ENCODE peak calls at places on chromosomes 3 and 15, in eight cellular contexts. V, P, J, S, K, C, X and M are unnamed samples.

GRCh38 chr3:105957722-105958121 is 88.9 kb upstream of the CBLB start:
- DNase-seq in V (no peak), P (no peak), J (no peak), S (no peak), K (no peak), C (no peak), X (no peak), M (peak; percentile 33)

GRCh38 chr3:149449799-149450198 is 24.7 kb upstream of the TM4SF4 start:
- DNase-seq in V (no peak), P (no peak), J (no peak), S (no peak), K (no peak), C (no peak), X (no peak), M (peak; percentile 21)

GRCh38 chr15:28948036-28948435 is 62.3 kb downstream of the APBA2 start:
- DNase-seq in V (no peak), P (no peak), J (no peak), S (no peak), K (no peak), C (no peak), X (no peak), M (no peak)

GRCh38 chr15:25947336-25948080 is 84.4 kb upstream of the ATP10A start:
- DNase-seq in V (no peak), P (no peak), J (no peak), S (peak; percentile 58), K (no peak), C (no peak), X (no peak), M (no peak)

GRCh38 chr3:105322570-105323273 is 44.0 kb upstream of the ALCAM start:
- DNase-seq in V (no peak), P (no peak), J (no peak), S (no peak), K (no peak), C (no peak), X (no peak), M (no peak)

GRCh38 chr15:37125143-37125542 is 24.8 kb upstream of the MEIS2 start:
- DNase-seq in V (no peak), P (no peak), J (no peak), S (no peak), K (no peak), C (no peak), X (no peak), M (no peak)

GRCh38 chr15:31320022-31320421 is 6.6 kb upstream of the KLF13 start:
- DNase-seq in V (no peak), P (no peak), J (peak; percentile 45), S (no peak), K (no peak), C (no peak), X (no peak), M (no peak)

GRCh38 chr3:188282871-188283270 is 128.9 kb downstream of the LPP start:
- DNase-seq in V (no peak), P (no peak), J (no peak), S (no peak), K (no peak), C (no peak), X (no peak), M (no peak)

GRCh38 chr15:82792068-82792467 is 13.8 kb downstream of the FSD2 start:
- DNase-seq in V (no peak), P (no peak), J (no peak), S (no peak), K (no peak), C (no peak), X (no peak), M (no peak)

GRCh38 chr15:67033521-67033920 is 31.9 kb upstream of the SMAD3 start:
- DNase-seq in V (no peak), P (no peak), J (no peak), S (no peak), K (peak; percentile 34), C (no peak), X (no peak), M (no peak)

GRCh38 chr3:24242012-24242698 is 252.5 kb downstream of the THRB start:
- DNase-seq in V (no peak), P (no peak), J (no peak), S (no peak), K (no peak), C (no peak), X (no peak), M (no peak)

GRCh38 chr3:90132220-90132619 is 1024.8 kb downstream of the EPHA3 start:
- DNase-seq in V (no peak), P (no peak), J (no peak), S (no peak), K (no peak), C (no peak), X (no peak), M (no peak)

GRCh38 chr3:45199837-45200648 is 26.0 kb downstream of the TMEM158 start:
- DNase-seq in V (no peak), P (peak; percentile 65), J (no peak), S (no peak), K (no peak), C (no peak), X (no peak), M (peak; percentile 92)

GRCh38 chr15:100265641-100266035 is 76.1 kb downstream of the ADAMTS17 start:
- DNase-seq in V (no peak), P (no peak), J (no peak), S (no peak), K (no peak), C (no peak), X (no peak), M (no peak)

GRCh38 chr3:130850044-130850797 is 43.7 kb upstream of the ATP2C1 start:
- DNase-seq in V (no peak), P (no peak), J (peak; percentile 33), S (no peak), K (no peak), C (no peak), X (no peak), M (peak; percentile 97)

GRCh38 chr3:66037986-66038369 is 740 bp downstream of the MAGI1 start:
- DNase-seq in V (no peak), P (no peak), J (no peak), S (no peak), K (peak; percentile 27), C (peak; percentile 56), X (peak; percentile 20), M (no peak)

GRCh38 chr3:128579927-128580326 is 70.7 kb downstream of the RPN1 start:
- DNase-seq in V (no peak), P (no peak), J (no peak), S (no peak), K (no peak), C (no peak), X (no peak), M (no peak)

GRCh38 chr15:95025924-95026728 is 794.8 kb downstream of the MCTP2 start:
- DNase-seq in V (no peak), P (peak; percentile 6), J (peak; percentile 26), S (no peak), K (no peak), C (no peak), X (peak; percentile 40), M (peak; percentile 64)

GRCh38 chr3:115885621-115886020 is 262.3 kb downstream of the GAP43 start:
- DNase-seq in V (no peak), P (no peak), J (no peak), S (no peak), K (no peak), C (no peak), X (no peak), M (peak; percentile 49)

GRCh38 chr3:114406286-114406685 is 112.5 kb downstream of the TIGIT start:
- DNase-seq in V (no peak), P (no peak), J (no peak), S (no peak), K (no peak), C (no peak), X (no peak), M (no peak)

GRCh38 chr15:22973286-22973685 is 6.9 kb downstream of the CYFIP1 start:
- DNase-seq in V (no peak), P (no peak), J (no peak), S (no peak), K (no peak), C (no peak), X (no peak), M (no peak)

GRCh38 chr3:41265823-41266273 is 66.5 kb downstream of the CTNNB1 start:
- DNase-seq in V (no peak), P (no peak), J (no peak), S (no peak), K (no peak), C (no peak), X (no peak), M (peak; percentile 85)

GRCh38 chr15:90871716-90872480 is 3.5 kb downstream of the FURIN start:
- DNase-seq in V (no peak), P (no peak), J (no peak), S (no peak), K (peak; percentile 29), C (no peak), X (no peak), M (no peak)

GRCh38 chr3:38992117-38992779 is 59.5 kb downstream of the SCN11A start:
- DNase-seq in V (no peak), P (peak; percentile 42), J (no peak), S (no peak), K (no peak), C (no peak), X (no peak), M (no peak)
- H3K4me3 ChIP-seq in V (no peak overlapping the region), P (no peak overlapping the region), J (no peak overlapping the region), S (no peak overlapping the region), K (no peak overlapping the region), C (no peak overlapping the region), X (no peak overlapping the region), M (no peak overlapping the region)

GRCh38 chr3:69058947-69059224 is 6.8 kb upstream of the TMF1 start:
- DNase-seq in V (no peak), P (no peak), J (no peak), S (no peak), K (no peak), C (no peak), X (no peak), M (no peak)
- TF ChIP-seq CTCF in V (no peak), P (no peak), J (no peak), S (no peak), K (no peak), C (no peak), X (no peak), M (no peak)

GRCh38 chr3:192352142-192352541 is 375.2 kb downstream of the FGF12 start:
- DNase-seq in V (no peak), P (no peak), J (no peak), S (no peak), K (no peak), C (no peak), X (no peak), M (no peak)
- H3K27ac ChIP-seq in V (no peak overlapping the region), P (no peak overlapping the region), J (no peak overlapping the region), S (no peak overlapping the region), K (no peak overlapping the region), C (no peak overlapping the region), X (no peak overlapping the region), M (no peak overlapping the region)

GRCh38 chr3:42652611-42653302 is 740 bp upstream of the ZBTB47 start:
- DNase-seq in V (peak; percentile 46), P (peak; percentile 57), J (no peak), S (peak; percentile 77), K (peak; percentile 66), C (peak; percentile 54), X (peak; percentile 63), M (peak; percentile 77)

GRCh38 chr3:42653303-42653559 is 266 bp upstream of the ZBTB47 start:
- DNase-seq in V (no peak), P (no peak), J (no peak), S (no peak), K (no peak), C (no peak), X (no peak), M (no peak)

GRCh38 chr3:42651248-42652091 is 2.0 kb upstream of the ZBTB47 start:
- DNase-seq in V (no peak), P (no peak), J (no peak), S (no peak), K (no peak), C (no peak), X (no peak), M (no peak)

GRCh38 chr3:42653560-42654330 is at the start of gene ZBTB47:
- DNase-seq in V (no peak), P (no peak), J (no peak), S (peak; percentile 67), K (peak; percentile 72), C (peak; percentile 58), X (peak; percentile 60), M (peak; percentile 40)

GRCh38 chr3:42652251-42652610 is 1.3 kb upstream of the ZBTB47 start:
- DNase-seq in V (no peak), P (no peak), J (no peak), S (no peak), K (no peak), C (no peak), X (no peak), M (no peak)
- H3K4me3 ChIP-seq in V (peak overlapping the region; percentile 91), P (no peak overlapping the region), J (no peak overlapping the region), S (peak overlapping the region; percentile 91), K (no peak overlapping the region), C (peak overlapping the region; percentile 97), X (peak overlapping the region; percentile 88), M (no peak overlapping the region)